ENCODE peak calls at places on chromosomes 3 and 15, in four cellular contexts. One of them, this sample, is unnamed.

GRCh38 chr15:69164807-69165636 is 4.6 kb downstream of the GLCE start:
- DNase-seq in NB4: no peak
- DNase-seq in adrenal gland: no peak
- DNase-seq in ovary: no peak
- DNase-seq in this sample: no peak

GRCh38 chr3:37542286-37542685 is 319.4 kb upstream of the CTDSPL start:
- DNase-seq in NB4: no peak
- DNase-seq in adrenal gland: no peak
- DNase-seq in ovary: no peak
- DNase-seq in this sample: no peak

GRCh38 chr15:51727141-51727897 is 10.1 kb downstream of the LYSMD2 start:
- DNase-seq in NB4: peak; percentile 41
- DNase-seq in adrenal gland: peak; percentile 15
- DNase-seq in ovary: no peak
- DNase-seq in this sample: no peak

GRCh38 chr3:159236306-159236705 is 434.5 kb downstream of the MFSD1 start:
- DNase-seq in NB4: no peak
- DNase-seq in adrenal gland: no peak
- DNase-seq in ovary: no peak
- DNase-seq in this sample: no peak

GRCh38 chr3:18135083-18135814 is 289.9 kb downstream of the SATB1 start:
- DNase-seq in NB4: no peak
- DNase-seq in adrenal gland: no peak
- DNase-seq in ovary: no peak
- DNase-seq in this sample: no peak

GRCh38 chr3:106068386-106068785 is 199.6 kb upstream of the CBLB start:
- DNase-seq in NB4: no peak
- DNase-seq in adrenal gland: peak; percentile 28
- DNase-seq in ovary: no peak
- DNase-seq in this sample: no peak

GRCh38 chr3:67650084-67650483 is 4.3 kb downstream of the SUCLG2 start:
- DNase-seq in NB4: no peak
- DNase-seq in adrenal gland: no peak
- DNase-seq in ovary: no peak
- DNase-seq in this sample: no peak

GRCh38 chr15:52760562-52760961 is 29.6 kb downstream of the ONECUT1 start:
- DNase-seq in NB4: no peak
- DNase-seq in adrenal gland: no peak
- DNase-seq in ovary: no peak
- DNase-seq in this sample: no peak

GRCh38 chr3:187997490-187997889 is 156.5 kb upstream of the LPP start:
- DNase-seq in NB4: no peak
- DNase-seq in adrenal gland: no peak
- DNase-seq in ovary: no peak
- DNase-seq in this sample: no peak

GRCh38 chr3:185362850-185363661 is at the start of gene MAP3K13:
- DNase-seq in NB4: peak; percentile 84
- DNase-seq in adrenal gland: peak; percentile 85
- DNase-seq in ovary: peak; percentile 73
- DNase-seq in this sample: peak; percentile 76

GRCh38 chr3:64456674-64457073 is 231.1 kb downstream of the ADAMTS9 start:
- DNase-seq in NB4: no peak
- DNase-seq in adrenal gland: no peak
- DNase-seq in ovary: no peak
- DNase-seq in this sample: no peak

DNA sequence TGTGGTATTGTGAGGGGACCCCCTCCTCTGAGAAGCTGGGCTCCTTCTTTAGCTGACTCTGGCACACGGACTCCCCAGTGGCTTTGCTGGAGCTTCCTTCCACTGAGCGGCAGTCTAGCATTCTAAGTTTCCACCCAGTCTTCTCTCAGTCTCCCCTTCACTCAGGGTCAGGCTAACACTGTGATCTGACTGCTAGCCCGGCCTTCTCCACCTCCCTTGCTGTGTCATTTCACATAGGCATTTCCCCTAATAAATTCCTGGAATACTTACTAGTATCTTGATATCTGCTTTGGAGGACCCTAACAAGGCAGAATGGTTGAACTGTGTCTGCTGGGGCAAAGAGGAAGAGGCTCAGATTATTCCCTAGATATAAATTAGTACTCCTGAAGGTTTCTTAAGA is 106.2 kb upstream of the THBS1 start:
- DNase-seq in NB4: no peak
- DNase-seq in adrenal gland: no peak
- DNase-seq in ovary: no peak
- DNase-seq in this sample: no peak
- TF ChIP-seq CTCF in NB4: no peak
- TF ChIP-seq CTCF in adrenal gland: no peak
- TF ChIP-seq CTCF in ovary: no peak
- TF ChIP-seq CTCF in this sample: no peak

DNA sequence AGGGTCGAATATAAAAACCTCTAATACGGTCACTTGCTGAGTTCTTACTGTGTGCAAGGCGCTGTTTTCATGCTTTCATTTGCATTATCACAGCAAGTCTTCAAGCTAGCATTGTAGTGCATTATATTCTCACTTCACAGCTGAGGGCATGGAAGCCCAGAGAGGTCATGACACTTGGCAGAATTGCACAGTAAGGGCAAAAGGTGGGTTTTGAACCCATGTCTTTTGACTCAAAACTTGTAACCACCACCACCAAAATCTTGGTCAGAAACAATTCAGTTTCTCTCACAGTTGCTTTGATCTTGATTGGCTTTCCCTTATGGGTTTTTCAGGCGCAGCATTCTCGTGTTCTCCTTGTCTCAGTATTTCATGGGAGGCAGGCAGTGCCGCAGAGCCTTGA is 371.1 kb downstream of the PTPRG start:
- DNase-seq in NB4: no peak
- DNase-seq in adrenal gland: no peak
- DNase-seq in ovary: no peak
- DNase-seq in this sample: no peak
- TF ChIP-seq POLR2A in NB4: no peak
- TF ChIP-seq POLR2A in adrenal gland: no peak
- TF ChIP-seq POLR2A in ovary: no peak
- TF ChIP-seq POLR2A in this sample: no peak

GRCh38 chr3:138253609-138254008 is 66.5 kb downstream of the ARMC8 start:
- DNase-seq in NB4: no peak
- DNase-seq in adrenal gland: no peak
- DNase-seq in ovary: no peak
- DNase-seq in this sample: no peak
- TF ChIP-seq CTCF in NB4: no peak
- TF ChIP-seq CTCF in adrenal gland: no peak
- TF ChIP-seq CTCF in ovary: no peak
- TF ChIP-seq CTCF in this sample: no peak

DNA sequence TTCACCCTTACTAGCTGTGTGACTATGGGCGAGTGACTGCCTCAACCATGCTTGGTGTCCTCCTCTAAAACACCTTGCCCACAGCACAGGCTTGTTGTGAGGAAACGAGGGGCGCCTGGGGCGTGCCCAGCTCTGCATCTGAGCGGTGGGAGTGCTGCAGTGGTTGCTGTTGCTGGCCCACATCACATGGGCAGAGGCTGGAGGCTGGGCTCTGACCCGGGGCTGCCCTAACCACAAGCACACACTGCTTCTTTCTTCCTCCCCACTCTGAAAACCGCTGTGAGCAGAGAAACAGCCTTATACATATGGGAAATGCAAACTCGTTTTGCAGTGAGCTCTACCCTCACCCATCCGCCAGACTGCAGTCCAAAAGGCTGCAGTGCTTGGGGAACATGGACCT is 74.8 kb upstream of the RPL32 start:
- DNase-seq in NB4: peak; percentile 93
- DNase-seq in adrenal gland: no peak
- DNase-seq in ovary: no peak
- DNase-seq in this sample: no peak
- TF ChIP-seq POLR2A in NB4: no peak
- TF ChIP-seq POLR2A in adrenal gland: no peak
- TF ChIP-seq POLR2A in ovary: no peak
- TF ChIP-seq POLR2A in this sample: no peak

GRCh38 chr3:71689305-71689704 is 35.9 kb downstream of the EIF4E3 start:
- DNase-seq in NB4: peak; percentile 41
- DNase-seq in adrenal gland: no peak
- DNase-seq in ovary: no peak
- DNase-seq in this sample: no peak
- TF ChIP-seq CTCF in NB4: no peak
- TF ChIP-seq CTCF in adrenal gland: no peak
- TF ChIP-seq CTCF in ovary: no peak
- TF ChIP-seq CTCF in this sample: no peak

GRCh38 chr15:90002428-90002844 is 1.3 kb downstream of the ZNF710 start:
- DNase-seq in NB4: peak; percentile 79
- DNase-seq in adrenal gland: peak; percentile 33
- DNase-seq in ovary: peak; percentile 52
- DNase-seq in this sample: no peak

GRCh38 chr15:90001683-90002427 is 731 bp downstream of the ZNF710 start:
- DNase-seq in NB4: peak; percentile 84
- DNase-seq in adrenal gland: peak; percentile 59
- DNase-seq in ovary: peak; percentile 73
- DNase-seq in this sample: peak; percentile 36

GRCh38 chr15:89999676-90000174 is 1.4 kb upstream of the ZNF710 start:
- DNase-seq in NB4: no peak
- DNase-seq in adrenal gland: no peak
- DNase-seq in ovary: peak; percentile 24
- DNase-seq in this sample: no peak

GRCh38 chr15:90000175-90000923 is 775 bp upstream of the ZNF710 start:
- DNase-seq in NB4: peak; percentile 74
- DNase-seq in adrenal gland: peak; percentile 25
- DNase-seq in ovary: peak; percentile 41
- DNase-seq in this sample: no peak

DNA sequence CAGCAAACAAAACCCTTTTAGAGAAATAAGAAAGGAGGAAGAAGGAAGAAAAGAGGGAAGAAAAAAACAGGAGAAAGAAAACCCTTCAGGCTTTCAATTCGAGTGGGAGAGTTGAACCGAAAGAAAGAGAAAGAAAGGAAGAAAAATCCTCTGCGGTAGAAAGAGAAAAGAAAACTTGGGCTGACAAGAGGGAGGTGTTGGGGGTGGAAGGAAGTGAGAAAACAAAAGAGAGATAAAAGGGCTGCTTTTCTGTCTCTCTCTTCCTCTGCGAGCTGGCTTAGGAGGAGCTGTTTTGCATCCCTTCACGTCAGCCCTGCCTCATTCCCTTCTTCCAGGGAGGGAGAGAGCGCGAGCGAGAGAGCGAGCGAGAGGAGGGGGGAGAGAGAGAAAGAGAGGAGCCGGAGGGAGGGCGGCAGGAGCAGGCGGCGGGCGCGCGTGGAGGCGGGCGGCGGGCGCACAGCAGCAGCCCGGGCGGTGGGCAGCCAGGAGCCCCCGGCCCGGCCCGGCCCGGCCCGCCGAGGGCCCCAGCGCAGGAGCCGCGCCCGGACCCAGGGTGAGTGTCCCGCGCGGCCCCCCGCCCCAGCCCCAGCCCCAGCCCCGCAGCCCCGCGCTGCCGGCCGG is at the start of gene ZNF710:
- DNase-seq in NB4: peak; percentile 73
- DNase-seq in adrenal gland: peak; percentile 74
- DNase-seq in ovary: peak; percentile 71
- DNase-seq in this sample: peak; percentile 45
- TF ChIP-seq POLR2A in NB4: peak; percentile 7
- TF ChIP-seq POLR2A in adrenal gland: no peak
- TF ChIP-seq POLR2A in ovary: no peak
- TF ChIP-seq POLR2A in this sample: peak; percentile 27

GRCh38 chr3:154758109-154758868 is 321.8 kb upstream of the MME start:
- DNase-seq in NB4: peak; percentile 13
- DNase-seq in adrenal gland: no peak
- DNase-seq in ovary: no peak
- DNase-seq in this sample: no peak
- TF ChIP-seq CTCF in NB4: no peak
- TF ChIP-seq CTCF in adrenal gland: peak; percentile 28
- TF ChIP-seq CTCF in ovary: no peak
- TF ChIP-seq CTCF in this sample: peak; percentile 61

This sample was measured in gastrocnemius medialis.